ENCODE peak calls at places on chromosome 7, in seven cellular contexts. P is mesendoderm, O is mesenchymal stem cell, E is IMR-90, V is H9, Q is H1, K is trophoblast cell. M is an unnamed sample.

GRCh38 chr7:78080241-78080640 is 281.7 kb downstream of the PHTF2 start:
- DNase-seq in E (no peak), Q (no peak), O (no peak), P (no peak), K (no peak), V (no peak), M (no peak)

GRCh38 chr7:20152511-20152910 is 64.7 kb downstream of the MACC1 start:
- DNase-seq in E (peak; percentile 13), V (no peak), P (no peak), O (peak; percentile 82), K (no peak), Q (no peak), M (no peak)

GRCh38 chr7:23002698-23003097 is 11.2 kb downstream of the HYCC1 start:
- DNase-seq in V (no peak), K (no peak), O (no peak), Q (no peak), E (no peak), P (no peak), M (no peak)

GRCh38 chr7:123528265-123528664 is 6.1 kb downstream of the IQUB start:
- DNase-seq in V (no peak), E (no peak), K (no peak), O (no peak), Q (no peak), P (no peak), M (no peak)

GRCh38 chr7:83502636-83503035 is 146.3 kb downstream of the SEMA3E start:
- DNase-seq in O (peak; percentile 9), Q (no peak), V (no peak), E (no peak), P (no peak), K (no peak), M (no peak)

GRCh38 chr7:7672545-7673239 is 32.1 kb downstream of the UMAD1 start:
- DNase-seq in O (no peak), K (no peak), V (no peak), Q (no peak), P (no peak), E (no peak), M (no peak)

GRCh38 chr7:134343136-134343535 is 26.4 kb upstream of the SLC35B4 start:
- DNase-seq in P (no peak), K (no peak), O (no peak), E (no peak), Q (no peak), V (no peak), M (no peak)

GRCh38 chr7:35647171-35647574 is 47.8 kb downstream of the HERPUD2 start:
- DNase-seq in K (no peak), V (peak; percentile 46), E (peak; percentile 36), P (peak; percentile 95), O (peak; percentile 63), Q (no peak), M (peak; percentile 33)

GRCh38 chr7:142391191-142391992 is 133.5 kb upstream of the PRSS58 start:
- DNase-seq in P (peak; percentile 78), O (no peak), Q (peak; percentile 88), E (peak; percentile 15), K (peak; percentile 40), V (peak; percentile 76), M (peak; percentile 51)

GRCh38 chr7:77771901-77772300 is 26.3 kb downstream of the TMEM60 start:
- DNase-seq in Q (no peak), V (no peak), P (no peak), E (no peak), K (no peak), O (no peak), M (no peak)

GRCh38 chr7:43625453-43625852 is 42.5 kb downstream of the STK17A start:
- DNase-seq in K (no peak), V (no peak), P (peak; percentile 50), E (no peak), O (peak; percentile 26), Q (no peak), M (no peak)

GRCh38 chr7:41699532-41699931 is 3.4 kb downstream of the INHBA start:
- DNase-seq in K (no peak), V (no peak), Q (peak; percentile 55), E (peak; percentile 53), P (peak; percentile 58), O (peak; percentile 57), M (no peak)

GRCh38 chr7:151142686-151143040 is 24.8 kb downstream of the GBX1 start:
- DNase-seq in O (no peak), P (no peak), K (no peak), E (no peak), V (peak; percentile 35), Q (no peak), M (no peak)

GRCh38 chr7:47435889-47436312 is 146.0 kb downstream of the TNS3 start:
- DNase-seq in O (peak; percentile 88), K (peak; percentile 54), E (peak; percentile 81), Q (no peak), V (peak; percentile 63), P (peak; percentile 88), M (peak; percentile 33)

DNA sequence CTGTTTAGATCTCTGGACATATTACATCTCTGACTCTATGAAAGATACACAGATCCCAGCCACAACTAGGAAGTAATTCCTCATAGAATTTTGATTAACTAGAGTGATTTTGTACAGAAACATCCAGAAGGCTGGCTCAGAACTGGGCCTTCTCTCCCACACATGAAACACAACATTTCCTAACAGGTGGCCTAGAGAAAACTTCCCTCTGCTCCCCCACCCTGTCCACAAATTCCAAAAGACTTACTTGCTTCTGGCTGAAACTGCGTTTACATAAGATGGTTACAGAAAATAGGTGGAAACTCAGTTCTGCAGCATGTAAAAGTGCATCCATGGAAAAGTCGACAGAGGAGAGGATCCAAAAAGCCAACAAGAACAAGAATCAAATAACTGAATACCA is 132.9 kb downstream of the FZD1 start:
- DNase-seq in Q (no peak), K (no peak), V (no peak), P (no peak), O (no peak), E (peak; percentile 6), M (no peak)
- H3K4ac ChIP-seq in Q (no peak overlapping the region), K (no peak overlapping the region), V (no peak overlapping the region), P (no peak overlapping the region), O (no peak overlapping the region), E (no peak overlapping the region), M (no peak overlapping the region)

GRCh38 chr7:69652947-69653701 is 54.8 kb downstream of the AUTS2 start:
- DNase-seq in E (no peak), K (no peak), P (no peak), O (no peak), V (no peak), Q (no peak), M (no peak)

GRCh38 chr7:69656077-69656476 is 57.8 kb downstream of the AUTS2 start:
- DNase-seq in K (no peak), V (no peak), P (no peak), Q (no peak), O (no peak), E (no peak), M (no peak)

GRCh38 chr7:69654849-69655707 is 56.8 kb downstream of the AUTS2 start:
- DNase-seq in K (no peak), V (no peak), Q (no peak), P (no peak), O (no peak), E (no peak), M (no peak)

GRCh38 chr7:69656890-69657289 is 58.6 kb downstream of the AUTS2 start:
- DNase-seq in P (peak; percentile 88), K (no peak), V (no peak), O (peak; percentile 15), E (no peak), Q (no peak), M (no peak)

DNA sequence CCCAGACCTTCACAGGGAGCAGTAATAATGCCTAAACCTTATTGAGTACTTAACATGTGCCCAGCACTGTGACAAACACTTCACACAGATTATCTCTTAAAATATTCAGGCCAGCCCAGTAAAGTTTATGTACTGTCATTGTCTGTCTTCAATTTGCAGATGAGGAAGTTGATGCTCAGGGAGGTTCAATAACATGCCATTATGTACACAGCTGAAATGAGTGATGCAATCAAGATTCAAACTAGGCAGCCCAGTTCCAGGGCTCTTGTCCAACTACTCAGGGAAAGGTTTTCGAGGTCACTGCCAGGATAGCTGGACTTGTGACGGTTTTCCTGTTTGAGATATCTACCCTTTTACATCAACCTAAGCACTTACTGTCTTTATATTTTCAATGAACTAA is 56.1 kb downstream of the AUTS2 start:
- DNase-seq in E (no peak), O (no peak), P (no peak), Q (no peak), K (no peak), V (no peak), M (no peak)
- H3K4ac ChIP-seq in E (no peak overlapping the region), O (no peak overlapping the region), P (no peak overlapping the region), Q (no peak overlapping the region), K (no peak overlapping the region), V (no peak overlapping the region), M (no peak overlapping the region)

DNA sequence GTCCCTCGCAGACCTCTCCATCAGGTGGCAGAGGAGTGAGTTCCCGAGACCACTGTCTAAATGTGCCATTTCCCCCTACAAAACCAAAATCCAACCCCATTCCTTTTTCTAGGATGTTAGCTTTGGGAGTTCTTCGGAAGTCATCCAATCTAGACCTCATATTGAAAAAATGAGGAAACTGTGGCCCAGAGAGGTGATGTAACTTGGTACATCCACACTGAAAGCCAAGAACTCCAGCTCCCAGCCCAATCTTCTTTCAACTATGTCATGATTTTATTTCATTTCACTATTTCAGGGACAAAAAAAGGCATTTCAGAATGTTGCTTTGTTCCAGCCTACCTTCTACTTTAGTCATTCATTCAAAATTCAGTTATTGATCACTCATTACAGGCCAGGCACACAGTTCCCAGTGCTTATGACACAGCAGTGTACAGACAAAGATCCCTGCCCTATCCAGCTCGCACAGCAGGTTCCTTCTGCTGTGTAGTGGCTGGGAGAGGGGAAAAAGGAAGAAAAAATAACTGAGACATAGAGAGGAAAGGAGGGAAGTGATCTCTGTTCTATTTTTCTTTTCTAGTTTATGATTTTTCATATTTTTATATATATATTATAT is 35.8 kb downstream of the SCRN1 start:
- DNase-seq in Q (no peak), V (no peak), P (no peak), K (no peak), O (no peak), E (no peak), M (no peak)
- H3K4ac ChIP-seq in Q (no peak overlapping the region), V (no peak overlapping the region), P (no peak overlapping the region), K (no peak overlapping the region), O (no peak overlapping the region), E (no peak overlapping the region), M (no peak overlapping the region)

DNA sequence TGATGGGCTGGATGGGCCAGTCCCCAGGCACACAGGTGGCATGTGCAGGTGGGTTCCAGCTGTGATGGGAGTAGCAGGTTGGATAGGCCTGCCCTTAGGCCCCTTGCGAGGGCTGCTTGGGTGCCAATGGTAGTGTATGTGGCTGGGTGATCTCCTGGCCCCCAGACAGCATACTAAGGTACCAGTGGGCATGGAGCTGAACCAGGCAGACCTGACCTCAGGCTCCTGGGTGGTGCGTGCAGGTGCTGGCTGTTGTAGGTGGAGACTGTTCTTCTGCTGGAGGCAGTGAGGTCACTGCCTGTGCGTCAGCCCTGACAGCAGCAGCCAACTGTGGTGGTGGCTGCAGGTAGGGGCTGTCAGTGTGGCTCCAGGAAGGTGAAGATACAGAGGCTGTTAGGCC is 384.7 kb downstream of the ANKRD7 start:
- DNase-seq in O (no peak), V (no peak), K (no peak), P (no peak), E (no peak), Q (no peak), M (no peak)
- H3K4ac ChIP-seq in O (no peak overlapping the region), V (no peak overlapping the region), K (no peak overlapping the region), P (no peak overlapping the region), E (no peak overlapping the region), Q (no peak overlapping the region), M (no peak overlapping the region)

DNA sequence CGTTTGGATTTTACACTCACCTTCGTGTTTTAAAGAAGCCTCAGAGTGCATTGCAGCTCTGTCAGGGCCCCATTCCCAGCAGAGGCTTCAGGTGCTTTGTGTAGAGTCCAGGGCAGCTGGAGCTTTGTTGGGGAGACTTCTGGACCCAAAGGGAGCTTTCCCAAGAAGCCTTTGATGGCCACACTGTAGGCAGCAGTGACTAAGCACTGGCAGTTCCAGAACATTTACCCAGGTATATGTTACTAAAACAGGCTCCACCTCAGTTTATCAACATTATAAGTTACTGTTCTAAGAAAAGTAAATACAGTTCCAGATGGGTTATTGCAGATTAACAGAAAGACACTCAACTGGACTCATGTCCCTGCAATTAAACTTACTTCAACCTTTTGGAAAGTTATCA is 66.8 kb downstream of the LANCL2 start:
- DNase-seq in V (no peak), K (no peak), E (no peak), Q (no peak), O (no peak), P (no peak), M (no peak)
- H3K4ac ChIP-seq in V (no peak overlapping the region), K (no peak overlapping the region), E (no peak overlapping the region), Q (no peak overlapping the region), O (no peak overlapping the region), P (no peak overlapping the region), M (no peak overlapping the region)

M was measured in neuronal stem cell.